ENCODE peak calls at places on chromosomes 7 and 10, in six cellular contexts. Y is effector memory CD4-positive, alpha-beta T cell; H is tibial nerve; R is CD8-positive, alpha-beta memory T cell; C is GM23248; S is testis. K is an unnamed sample.

GRCh38 chr10:109427421-109427820 is 495.9 kb downstream of the XPNPEP1 start:
- DNase-seq in C (peak; percentile 53), H (no peak), S (no peak), Y (no peak), R (no peak), K (no peak)

GRCh38 chr10:80504897-80505465 is 32.7 kb upstream of the SH2D4B start:
- DNase-seq in R (peak; percentile 18), Y (no peak), C (no peak), H (no peak), S (no peak), K (no peak)

GRCh38 chr7:43281268-43281667 is 168.8 kb downstream of the HECW1 start:
- DNase-seq in S (no peak), C (no peak), H (no peak), Y (no peak), R (no peak), K (no peak)

GRCh38 chr7:132655071-132655761 is 78.9 kb upstream of the PLXNA4 start:
- DNase-seq in C (peak; percentile 8), Y (peak; percentile 5), R (peak; percentile 55), H (peak; percentile 22), S (peak; percentile 56), K (peak; percentile 69)

GRCh38 chr10:70481831-70482530 is 3.4 kb downstream of the PALD1 start:
- DNase-seq in S (peak; percentile 70), Y (no peak), R (no peak), C (no peak), H (no peak), K (no peak)

GRCh38 chr7:4738711-4739527 is 36.5 kb upstream of the AP5Z1 start:
- DNase-seq in H (no peak), C (peak; percentile 91), S (peak; percentile 39), R (peak; percentile 42), Y (no peak), K (no peak)

GRCh38 chr10:129544205-129545202 is 77.5 kb downstream of the MGMT start:
- DNase-seq in Y (no peak), S (no peak), C (no peak), H (no peak), R (no peak), K (no peak)

GRCh38 chr7:47478017-47478344 is 103.9 kb downstream of the TNS3 start:
- DNase-seq in Y (no peak), H (no peak), C (peak; percentile 64), R (no peak), S (peak; percentile 82), K (no peak)

GRCh38 chr10:73039635-73040034 is 57.0 kb downstream of the P4HA1 start:
- DNase-seq in Y (no peak), C (peak; percentile 91), S (no peak), H (no peak), R (no peak), K (no peak)

GRCh38 chr10:52654201-52654600 is 118.4 kb downstream of the MBL2 start:
- DNase-seq in S (no peak), C (no peak), R (no peak), Y (no peak), H (no peak), K (no peak)

GRCh38 chr10:3760083-3760482 is 24.9 kb downstream of the KLF6 start:
- DNase-seq in S (no peak), R (no peak), C (no peak), H (no peak), Y (no peak), K (no peak)

GRCh38 chr10:115956225-115957009 is 316.6 kb downstream of the GFRA1 start:
- DNase-seq in S (no peak), Y (no peak), R (no peak), C (peak; percentile 42), H (no peak), K (no peak)

GRCh38 chr10:50582766-50583762 is 40.7 kb downstream of the SGMS1 start:
- DNase-seq in Y (no peak), R (no peak), H (no peak), C (peak; percentile 18), S (no peak), K (no peak)

GRCh38 chr7:152050547-152050971 is 25.1 kb downstream of the GALNT11 start:
- DNase-seq in H (no peak), C (peak; percentile 42), R (no peak), Y (no peak), S (no peak), K (no peak)

GRCh38 chr7:8084772-8085171 is 116.2 kb downstream of the GLCCI1 start:
- DNase-seq in R (no peak), C (no peak), S (no peak), Y (no peak), H (no peak), K (no peak)

GRCh38 chr7:22698762-22699161 is 28.2 kb upstream of the IL6 start:
- DNase-seq in R (no peak), S (no peak), Y (no peak), C (no peak), H (no peak), K (no peak)

GRCh38 chr10:78937800-78938694 is 130.7 kb upstream of the ZMIZ1 start:
- DNase-seq in S (no peak), Y (no peak), H (no peak), R (peak; percentile 15), C (no peak), K (no peak)

DNA sequence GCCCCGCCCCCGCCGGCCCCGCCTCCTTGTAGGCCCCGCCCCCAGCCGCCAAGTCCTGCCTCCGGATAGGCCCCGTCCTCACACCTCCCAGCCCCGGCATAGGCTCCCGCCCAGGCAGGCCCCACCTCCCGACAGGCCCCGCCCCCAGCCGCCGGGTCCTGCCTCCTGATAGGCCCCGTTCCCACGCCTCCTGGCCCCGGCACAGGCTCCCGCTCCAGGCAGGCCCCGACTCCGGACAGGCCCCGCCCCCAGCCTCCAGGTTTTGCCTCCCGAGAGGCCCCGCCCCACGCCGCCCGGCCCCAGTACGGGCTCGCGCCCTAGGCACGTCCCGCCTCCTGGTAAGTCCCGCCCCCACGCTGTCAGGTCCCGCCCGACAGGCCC is 232 bp upstream of the MICALL2 start:
- DNase-seq in H (peak; percentile 99), S (peak; percentile 99), Y (peak; percentile 97), C (peak; percentile 100), R (peak; percentile 97), K (peak; percentile 100)
- H3K4me1 ChIP-seq in H (peaks cover 69% of the 10 kb centered on the region), S (peaks cover 23% of the 10 kb centered on the region), Y (peaks cover 18% of the 10 kb centered on the region), C (peaks cover 21% of the 10 kb centered on the region), R (peaks cover 14% of the 10 kb centered on the region), K (peaks cover 44% of the 10 kb centered on the region)

GRCh38 chr7:1695800-1696454 is 25.9 kb downstream of the ELFN1 start:
- DNase-seq in Y (no peak), C (no peak), S (peak; percentile 10), R (no peak), H (peak; percentile 6), K (peak; percentile 51)
- H3K27me3 ChIP-seq in Y (no peaks in the 10 kb centered on the region), C (no peaks in the 10 kb centered on the region), S (no peaks in the 10 kb centered on the region), R (no peaks in the 10 kb centered on the region), H (no peaks in the 10 kb centered on the region), K (no peaks in the 10 kb centered on the region)

GRCh38 chr7:98252655-98253054 is 623 bp upstream of the TECPR1 start:
- DNase-seq in Y (no peak), S (no peak), H (no peak), C (peak; percentile 49), R (no peak), K (no peak)
- H3K4me3 ChIP-seq in Y (peak overlapping the region; percentile 85), S (peak overlapping the region; percentile 73), H (peak overlapping the region; percentile 56), C (peak overlapping the region; percentile 96), R (peak overlapping the region; percentile 93), K (peak overlapping the region; percentile 80)

DNA sequence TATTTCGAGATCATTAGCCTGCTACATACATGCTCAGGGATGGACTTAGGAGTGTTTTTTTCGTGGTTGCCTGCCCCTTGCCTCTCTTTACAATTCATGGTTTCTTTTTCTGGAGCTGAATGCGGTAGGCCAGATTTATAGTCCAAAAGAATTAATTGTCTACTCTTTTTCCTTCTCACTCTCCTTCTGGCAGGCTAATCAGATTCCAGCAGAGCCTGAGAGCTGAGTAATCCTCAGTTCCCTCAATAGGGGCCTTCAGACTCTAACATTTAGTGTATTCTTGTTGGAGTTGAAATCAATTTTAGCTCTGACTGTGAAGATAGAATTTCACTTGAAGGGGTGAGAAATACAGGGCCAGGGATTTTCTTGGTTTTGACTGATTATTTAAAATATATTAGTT is 16.4 kb downstream of the SORCS3 start:
- DNase-seq in Y (no peak), H (no peak), C (peak; percentile 44), S (no peak), R (no peak), K (no peak)
- H3K4me1 ChIP-seq in Y (no peaks in the 10 kb centered on the region), H (peaks cover 11% of the 10 kb centered on the region), C (no peaks in the 10 kb centered on the region), S (no peaks in the 10 kb centered on the region), R (no peaks in the 10 kb centered on the region), K (no peaks in the 10 kb centered on the region)

GRCh38 chr10:124447741-124448466 is 1.9 kb downstream of the NKX1-2 start:
- DNase-seq in C (peak; percentile 13), H (no peak), Y (no peak), R (no peak), S (peak; percentile 35), K (no peak)

GRCh38 chr10:124450783-124451057 is 885 bp upstream of the NKX1-2 start:
- DNase-seq in C (no peak), Y (no peak), R (no peak), H (no peak), S (no peak), K (no peak)

GRCh38 chr10:124448696-124449169 is 1.1 kb downstream of the NKX1-2 start:
- DNase-seq in R (no peak), C (no peak), S (no peak), H (no peak), Y (no peak), K (no peak)

GRCh38 chr10:124450010-124450782 is at the start of gene NKX1-2:
- DNase-seq in H (no peak), S (peak; percentile 43), R (no peak), Y (no peak), C (peak; percentile 12), K (no peak)

GRCh38 chr10:124449170-124450009 is 445 bp downstream of the NKX1-2 start:
- DNase-seq in C (peak; percentile 12), S (no peak), R (no peak), Y (no peak), H (no peak), K (no peak)
- H3K27me3 ChIP-seq in C (peaks cover 89% of the 10 kb centered on the region), S (peaks cover 5% of the 10 kb centered on the region), R (peaks cover 21% of the 10 kb centered on the region), Y (peaks cover 41% of the 10 kb centered on the region), H (no peaks in the 10 kb centered on the region), K (peaks cover 7% of the 10 kb centered on the region)

K was measured in ascending aorta.